ENCODE peak calls at places on chromosomes 12 and 14, in four cellular contexts. One of them, this sample, is unnamed.

GRCh38 chr14:67447033-67447381 is 35.0 kb upstream of the PLEK2 start:
- DNase-seq in ascending aorta: no peak
- DNase-seq in HEK293T: no peak
- DNase-seq in H9: no peak
- DNase-seq in this sample: no peak

GRCh38 chr12:114671664-114672476 is 12.1 kb downstream of the TBX3 start:
- DNase-seq in ascending aorta: no peak
- DNase-seq in HEK293T: no peak
- DNase-seq in H9: peak; percentile 75
- DNase-seq in this sample: no peak

GRCh38 chr12:19131020-19131431 is 1.5 kb downstream of the PLEKHA5 start:
- DNase-seq in ascending aorta: no peak
- DNase-seq in HEK293T: peak; percentile 20
- DNase-seq in H9: peak; percentile 67
- DNase-seq in this sample: peak; percentile 33

GRCh38 chr14:103946975-103947374 is 4.6 kb upstream of the RD3L start:
- DNase-seq in ascending aorta: no peak
- DNase-seq in HEK293T: no peak
- DNase-seq in H9: no peak
- DNase-seq in this sample: no peak

GRCh38 chr14:55581011-55581806 is 1.2 kb downstream of the KTN1 start:
- DNase-seq in ascending aorta: peak; percentile 72
- DNase-seq in H9: peak; percentile 46
- DNase-seq in HEK293T: peak; percentile 45
- DNase-seq in this sample: peak; percentile 39

GRCh38 chr14:94623422-94623809 is 11.2 kb downstream of the SERPINA3 start:
- DNase-seq in HEK293T: no peak
- DNase-seq in ascending aorta: no peak
- DNase-seq in H9: no peak
- DNase-seq in this sample: no peak

GRCh38 chr12:128818065-128819022 is 5.4 kb downstream of the SLC15A4 start:
- DNase-seq in ascending aorta: peak; percentile 86
- DNase-seq in H9: no peak
- DNase-seq in HEK293T: no peak
- DNase-seq in this sample: peak; percentile 69

GRCh38 chr14:101167428-101167827 is 263.9 kb upstream of the RTL1 start:
- DNase-seq in HEK293T: no peak
- DNase-seq in ascending aorta: no peak
- DNase-seq in H9: no peak
- DNase-seq in this sample: no peak

GRCh38 chr14:73467377-73467776 is 9.0 kb upstream of the NUMB start:
- DNase-seq in HEK293T: no peak
- DNase-seq in H9: no peak
- DNase-seq in ascending aorta: no peak
- DNase-seq in this sample: no peak

GRCh38 chr12:12992418-12993175 is 7.5 kb downstream of the HEBP1 start:
- DNase-seq in ascending aorta: peak; percentile 71
- DNase-seq in HEK293T: no peak
- DNase-seq in H9: no peak
- DNase-seq in this sample: peak; percentile 83

GRCh38 chr12:53289891-53290290 is 5.5 kb upstream of the PFDN5 start:
- DNase-seq in ascending aorta: no peak
- DNase-seq in H9: no peak
- DNase-seq in HEK293T: no peak
- DNase-seq in this sample: peak; percentile 37

GRCh38 chr14:99176156-99176945 is 95.6 kb downstream of the BCL11B start:
- DNase-seq in H9: peak; percentile 35
- DNase-seq in ascending aorta: peak; percentile 53
- DNase-seq in HEK293T: no peak
- DNase-seq in this sample: no peak

GRCh38 chr14:68922886-68923285 is 56.2 kb downstream of the ACTN1 start:
- DNase-seq in HEK293T: no peak
- DNase-seq in H9: no peak
- DNase-seq in ascending aorta: peak; percentile 81
- DNase-seq in this sample: no peak

GRCh38 chr14:34699873-34700621 is 14.3 kb downstream of the CFL2 start:
- DNase-seq in H9: no peak
- DNase-seq in HEK293T: no peak
- DNase-seq in ascending aorta: no peak
- DNase-seq in this sample: peak; percentile 34

GRCh38 chr14:101121399-101122113 is 218.0 kb upstream of the RTL1 start:
- DNase-seq in H9: no peak
- DNase-seq in HEK293T: no peak
- DNase-seq in ascending aorta: peak; percentile 50
- DNase-seq in this sample: no peak

GRCh38 chr14:71050227-71050823 is 143.1 kb downstream of the PCNX1 start:
- DNase-seq in ascending aorta: no peak
- DNase-seq in HEK293T: no peak
- DNase-seq in H9: no peak
- DNase-seq in this sample: no peak

GRCh38 chr14:39107624-39108023 is 4.6 kb upstream of the SEC23A start:
- DNase-seq in ascending aorta: no peak
- DNase-seq in H9: no peak
- DNase-seq in HEK293T: peak; percentile 14
- DNase-seq in this sample: no peak

GRCh38 chr12:13000935-13001724 is 1.1 kb upstream of the HEBP1 start:
- DNase-seq in H9: peak; percentile 75
- DNase-seq in HEK293T: peak; percentile 69
- DNase-seq in ascending aorta: peak; percentile 76
- DNase-seq in this sample: peak; percentile 43

GRCh38 chr12:54967461-54967860 is 17.1 kb downstream of the TESPA1 start:
- DNase-seq in HEK293T: no peak
- DNase-seq in ascending aorta: no peak
- DNase-seq in H9: no peak
- DNase-seq in this sample: no peak

GRCh38 chr14:21734457-21735074 is 60.9 kb upstream of the OR4E1 start:
- DNase-seq in H9: no peak
- DNase-seq in HEK293T: peak; percentile 48
- DNase-seq in ascending aorta: no peak
- DNase-seq in this sample: no peak

GRCh38 chr12:118842753-118843335 is 138.5 kb upstream of the SRRM4 start:
- DNase-seq in HEK293T: no peak
- DNase-seq in H9: no peak
- DNase-seq in ascending aorta: no peak
- DNase-seq in this sample: no peak

GRCh38 chr12:113103756-113104450 is 31.7 kb downstream of the RASAL1 start:
- DNase-seq in ascending aorta: no peak
- DNase-seq in H9: peak; percentile 94
- DNase-seq in HEK293T: no peak
- DNase-seq in this sample: no peak

GRCh38 chr12:111785651-111786050 is 18.9 kb downstream of the ALDH2 start:
- DNase-seq in ascending aorta: no peak
- DNase-seq in HEK293T: no peak
- DNase-seq in H9: no peak
- DNase-seq in this sample: no peak

GRCh38 chr12:203462-204260 is 10.3 kb downstream of the SLC6A12 start:
- DNase-seq in H9: peak; percentile 71
- DNase-seq in HEK293T: peak; percentile 62
- DNase-seq in ascending aorta: no peak
- DNase-seq in this sample: peak; percentile 46

GRCh38 chr14:36515896-36516718 is 3.9 kb downstream of the NKX2-1 start:
- DNase-seq in H9: no peak
- DNase-seq in ascending aorta: no peak
- DNase-seq in HEK293T: no peak
- DNase-seq in this sample: no peak

GRCh38 chr14:92471919-92472318 is 41.7 kb upstream of the RIN3 start:
- DNase-seq in ascending aorta: no peak
- DNase-seq in H9: peak; percentile 75
- DNase-seq in HEK293T: no peak
- DNase-seq in this sample: no peak

GRCh38 chr14:103099733-103100280 is 5.3 kb downstream of the EXOC3L4 start:
- DNase-seq in HEK293T: no peak
- DNase-seq in H9: no peak
- DNase-seq in ascending aorta: no peak
- DNase-seq in this sample: no peak

GRCh38 chr12:114588061-114588460 is 95.9 kb downstream of the TBX3 start:
- DNase-seq in HEK293T: no peak
- DNase-seq in ascending aorta: no peak
- DNase-seq in H9: no peak
- DNase-seq in this sample: no peak

GRCh38 chr12:105329926-105330282 is 587 bp upstream of the C12orf75 start:
- DNase-seq in HEK293T: no peak
- DNase-seq in ascending aorta: no peak
- DNase-seq in H9: no peak
- DNase-seq in this sample: no peak

GRCh38 chr12:52121848-52122838 is 42.6 kb downstream of the SMIM41 start:
- DNase-seq in ascending aorta: no peak
- DNase-seq in HEK293T: peak; percentile 80
- DNase-seq in H9: peak; percentile 89
- DNase-seq in this sample: peak; percentile 56

GRCh38 chr12:11133816-11134215 is 628 bp downstream of the TAS2R30 start:
- DNase-seq in HEK293T: no peak
- DNase-seq in ascending aorta: no peak
- DNase-seq in H9: no peak
- DNase-seq in this sample: no peak

GRCh38 chr12:66144796-66145754 is 14.5 kb upstream of the LLPH start:
- DNase-seq in ascending aorta: no peak
- DNase-seq in H9: no peak
- DNase-seq in HEK293T: peak; percentile 31
- DNase-seq in this sample: no peak

GRCh38 chr12:46267618-46268348 is 1.1 kb downstream of the SLC38A1 start:
- DNase-seq in HEK293T: no peak
- DNase-seq in H9: no peak
- DNase-seq in ascending aorta: no peak
- DNase-seq in this sample: peak; percentile 30

GRCh38 chr14:81432171-81432570 is 32.0 kb upstream of the STON2 start:
- DNase-seq in ascending aorta: no peak
- DNase-seq in H9: no peak
- DNase-seq in HEK293T: no peak
- DNase-seq in this sample: no peak

GRCh38 chr12:126397071-126397571 is 1331.9 kb downstream of the AACS start:
- DNase-seq in ascending aorta: no peak
- DNase-seq in HEK293T: no peak
- DNase-seq in H9: no peak
- DNase-seq in this sample: no peak

GRCh38 chr12:67918441-67918840 is 70.8 kb upstream of the IFNG-AS1 start:
- DNase-seq in HEK293T: no peak
- DNase-seq in ascending aorta: no peak
- DNase-seq in H9: no peak
- DNase-seq in this sample: no peak

GRCh38 chr14:64663174-64663573 is 41.0 kb upstream of the PLEKHG3 start:
- DNase-seq in ascending aorta: no peak
- DNase-seq in HEK293T: no peak
- DNase-seq in H9: no peak
- DNase-seq in this sample: no peak

GRCh38 chr12:108699955-108700563 is 31.3 kb downstream of the CORO1C start:
- DNase-seq in ascending aorta: no peak
- DNase-seq in H9: no peak
- DNase-seq in HEK293T: no peak
- DNase-seq in this sample: no peak

GRCh38 chr12:112466011-112466422 is 47.3 kb downstream of the PTPN11 start:
- DNase-seq in H9: no peak
- DNase-seq in ascending aorta: no peak
- DNase-seq in HEK293T: no peak
- DNase-seq in this sample: no peak

GRCh38 chr12:94207467-94208432 is 59.4 kb downstream of the PLXNC1 start:
- DNase-seq in H9: no peak
- DNase-seq in HEK293T: no peak
- DNase-seq in ascending aorta: no peak
- DNase-seq in this sample: peak; percentile 25